ENCODE peak calls at places on chromosome 10, in four cellular contexts. F, T, O and I are unnamed samples.

GRCh38 chr10:6669269-6669859 is 89.3 kb upstream of the PRKCQ start:
- DNase-seq in F (peak), O (peak), T (no peak), I (no peak)

GRCh38 chr10:86287422-86287793 is 79.2 kb downstream of the GRID1 start:
- DNase-seq in O (no peak), T (no peak), F (no peak), I (no peak)

GRCh38 chr10:28985137-28985885 is 303.6 kb upstream of the LYZL1 start:
- DNase-seq in F (no peak), T (no peak), O (no peak), I (no peak)

GRCh38 chr10:45461034-45461433 is 87.0 kb downstream of the ALOX5 start:
- DNase-seq in O (no peak), F (no peak), T (no peak), I (no peak)

GRCh38 chr10:83274088-83274487 is 865.2 kb upstream of the GHITM start:
- DNase-seq in F (no peak), T (no peak), O (no peak), I (no peak)

GRCh38 chr10:34773617-34774261 is 41.4 kb downstream of the PARD3 start:
- DNase-seq in T (no peak), F (no peak), O (no peak), I (no peak)

GRCh38 chr10:111600772-111601171 is 523.9 kb downstream of the ADRA2A start:
- DNase-seq in F (no peak), O (no peak), T (no peak), I (no peak)

GRCh38 chr10:123385508-123385907 is 231.3 kb downstream of the BUB3 start:
- DNase-seq in O (no peak), F (no peak), T (no peak), I (no peak)

GRCh38 chr10:62093863-62094291 is 174.8 kb downstream of the RTKN2 start:
- DNase-seq in T (no peak), O (peak), F (peak), I (no peak)

GRCh38 chr10:43195557-43195956 is 57.3 kb downstream of the CSGALNACT2 start:
- DNase-seq in F (no peak), T (no peak), O (no peak), I (no peak)

GRCh38 chr10:71638577-71639411 is 80.8 kb downstream of the C10orf105 start:
- DNase-seq in F (peak), O (no peak), T (no peak), I (no peak)

GRCh38 chr10:110340821-110341220 is 36.1 kb upstream of the SMNDC1 start:
- DNase-seq in F (no peak), O (no peak), T (no peak), I (no peak)

GRCh38 chr10:113927440-113927839 is 73.0 kb downstream of the NHLRC2 start:
- DNase-seq in O (no peak), F (no peak), T (no peak), I (no peak)

GRCh38 chr10:112271982-112272381 is 11.2 kb upstream of the TECTB start:
- DNase-seq in T (no peak), O (no peak), F (no peak), I (no peak)

GRCh38 chr10:79150444-79150754 is 81.6 kb downstream of the ZMIZ1 start:
- DNase-seq in F (no peak), T (no peak), O (no peak), I (no peak)

GRCh38 chr10:36675458-36675880 is 449.9 kb upstream of the ANKRD30A start:
- DNase-seq in T (no peak), O (no peak), F (no peak), I (no peak)

GRCh38 chr10:71746344-71747037 is 26.8 kb downstream of the VSIR start:
- DNase-seq in T (no peak), O (peak), F (no peak), I (no peak)

GRCh38 chr10:87654212-87654611 is 5.5 kb upstream of the PAPSS2 start:
- DNase-seq in O (no peak), F (no peak), T (no peak), I (no peak)

GRCh38 chr10:34241226-34242000 is 573.7 kb downstream of the PARD3 start:
- DNase-seq in T (no peak), O (no peak), F (no peak), I (no peak)

GRCh38 chr10:79449181-79450146 is 4.0 kb upstream of the ZCCHC24 start:
- DNase-seq in O (no peak), F (no peak), T (no peak), I (no peak)

GRCh38 chr10:86413046-86413728 is 46.6 kb upstream of the GRID1 start:
- DNase-seq in O (no peak), T (no peak), F (no peak), I (no peak)

GRCh38 chr10:114821915-114822770 is 563 bp downstream of the FHIP2A start:
- DNase-seq in F (peak), O (peak), T (no peak), I (no peak)

GRCh38 chr10:77605466-77605865 is 32.1 kb downstream of the KCNMA1 start:
- DNase-seq in T (no peak), F (no peak), O (no peak), I (no peak)

GRCh38 chr10:16116404-16117304 is 256.3 kb upstream of the MINDY3 start:
- DNase-seq in F (peak), T (no peak), O (peak), I (no peak)

GRCh38 chr10:91652364-91652763 is 19.5 kb upstream of the PPP1R3C start:
- DNase-seq in F (peak), O (peak), T (no peak), I (no peak)

GRCh38 chr10:88389456-88389855 is 193.7 kb downstream of the RNLS start:
- DNase-seq in O (peak), F (peak), T (no peak), I (no peak)